ENCODE peak calls at places on chromosomes 7 and 10, in six cellular contexts. O is LNCaP clone FGC, V is AG09309, J is astrocyte of the spinal cord, B is fibroblast of mammary gland, S is hepatocyte. E is an unnamed sample.

GRCh38 chr7:149771199-149771636 is 2.2 kb downstream of the ZNF467 start:
- DNase-seq in O (no peak), V (no peak), J (no peak), B (no peak), S (peak), E (no peak)

GRCh38 chr7:7976677-7977076 is 8.1 kb downstream of the GLCCI1 start:
- DNase-seq in O (no peak), V (no peak), J (no peak), B (no peak), S (no peak), E (no peak)

GRCh38 chr7:13724631-13725566 is 264.6 kb downstream of the ETV1 start:
- DNase-seq in O (no peak), V (no peak), J (no peak), B (peak), S (no peak), E (no peak)

GRCh38 chr7:99949645-99950228 is 20.3 kb upstream of the GJC3 start:
- DNase-seq in O (peak), V (no peak), J (peak), B (peak), S (no peak), E (no peak)

GRCh38 chr10:99461230-99461629 is 30.8 kb upstream of the GOT1 start:
- DNase-seq in O (no peak), V (no peak), J (peak), B (peak), S (no peak), E (no peak)

GRCh38 chr7:78588393-78588792 is 789.8 kb downstream of the PHTF2 start:
- DNase-seq in O (no peak), V (no peak), J (no peak), B (no peak), S (no peak), E (no peak)

GRCh38 chr7:112452102-112452888 is 2.0 kb downstream of the IFRD1 start:
- DNase-seq in O (no peak), V (no peak), J (peak), B (peak), S (peak), E (no peak)

GRCh38 chr7:33928986-33929385 is 23.6 kb downstream of the BMPER start:
- DNase-seq in O (no peak), V (no peak), J (no peak), B (no peak), S (no peak), E (no peak)

GRCh38 chr7:130875265-130875741 is 141.3 kb upstream of the KLF14 start:
- DNase-seq in O (no peak), V (no peak), J (no peak), B (peak), S (peak), E (no peak)

GRCh38 chr7:38070718-38071117 is 107.3 kb upstream of the STARD3NL start:
- DNase-seq in O (no peak), V (peak), J (peak), B (peak), S (peak), E (no peak)

GRCh38 chr7:7662527-7662926 is 22.0 kb downstream of the UMAD1 start:
- DNase-seq in O (no peak), V (no peak), J (peak), B (peak), S (no peak), E (peak)

GRCh38 chr10:94989192-94989591 is 50.7 kb downstream of the CYP2C9 start:
- DNase-seq in O (no peak), V (no peak), J (no peak), B (no peak), S (no peak), E (no peak)

GRCh38 chr7:1846331-1847065 is 176.4 kb downstream of the ELFN1 start:
- DNase-seq in O (no peak), V (no peak), J (no peak), B (no peak), S (no peak), E (no peak)

GRCh38 chr10:6006991-6007390 is 29.6 kb upstream of the IL15RA start:
- DNase-seq in O (no peak), V (no peak), J (no peak), B (no peak), S (no peak), E (no peak)

GRCh38 chr10:6009961-6010360 is 32.6 kb upstream of the IL15RA start:
- DNase-seq in O (no peak), V (no peak), J (no peak), B (peak), S (no peak), E (no peak)

GRCh38 chr10:6009159-6009558 is 31.8 kb upstream of the IL15RA start:
- DNase-seq in O (no peak), V (peak), J (no peak), B (peak), S (no peak), E (peak)

GRCh38 chr10:6010569-6010968 is 33.2 kb upstream of the IL15RA start:
- DNase-seq in O (no peak), V (no peak), J (no peak), B (no peak), S (no peak), E (no peak)

DNA sequence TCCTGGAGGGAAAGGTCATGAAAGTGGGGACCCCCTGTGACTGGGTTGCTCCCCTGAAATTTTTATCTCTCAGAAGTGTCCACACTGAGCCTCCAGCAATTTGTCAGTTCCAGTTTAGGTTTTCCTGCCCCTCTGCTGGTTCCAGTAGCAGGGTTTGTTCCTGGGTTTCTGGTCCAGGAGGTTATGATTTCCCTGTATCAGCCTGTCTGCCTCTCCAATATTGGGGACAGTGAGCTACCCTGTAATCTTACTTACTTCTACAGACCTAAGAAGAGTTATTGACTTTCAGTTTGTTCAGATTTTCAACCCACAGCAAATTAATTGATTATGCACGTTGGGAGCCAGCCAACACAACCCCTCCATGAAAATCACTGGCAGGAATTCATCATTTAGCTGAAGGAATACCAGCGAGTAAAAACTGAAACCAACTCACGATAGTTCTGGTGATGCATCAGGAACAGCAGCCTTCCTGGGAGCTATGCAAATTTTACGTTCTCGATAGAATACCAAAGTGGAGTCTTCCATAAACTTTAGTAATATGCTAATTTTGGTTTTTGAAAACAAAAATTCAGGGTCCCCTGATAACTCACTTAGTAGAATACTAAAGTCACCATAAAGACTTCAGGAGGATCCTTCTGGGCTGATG is 31.3 kb upstream of the IL15RA start:
- DNase-seq in O (no peak), V (no peak), J (no peak), B (peak), S (no peak), E (no peak)
- H3K4me3 ChIP-seq in O (no peak), V (peak), J (no peak), B (peak), S (no peak), E (no peak)

DNA sequence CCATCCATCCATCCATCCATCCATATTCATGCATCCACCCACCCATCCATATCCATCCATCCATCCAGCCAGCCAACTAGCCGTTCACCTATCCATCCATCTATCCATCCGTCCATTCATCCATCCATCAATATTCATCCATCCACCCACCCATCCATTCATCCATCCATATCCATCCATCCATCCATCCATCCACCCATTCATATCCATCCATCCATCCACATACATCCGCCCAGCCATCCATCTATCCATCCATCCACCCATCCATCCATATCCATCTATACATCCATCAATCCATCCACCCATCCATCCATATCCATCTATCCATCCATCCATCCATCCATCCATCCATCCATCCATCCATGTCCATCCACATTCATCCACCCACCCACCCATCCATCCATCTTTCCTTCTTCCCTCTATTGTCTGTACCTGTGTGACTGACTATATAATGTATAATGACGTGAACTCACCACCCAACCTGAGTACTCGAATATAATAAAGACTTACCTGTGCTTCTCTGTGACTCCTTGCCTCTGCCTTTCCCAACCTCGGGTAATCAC is 2.5 kb downstream of the INMT start:
- DNase-seq in O (no peak), V (no peak), J (no peak), B (no peak), S (no peak), E (no peak)
- H3K4me3 ChIP-seq in O (no peak), V (no peak), J (no peak), B (no peak), S (no peak), E (no peak)

DNA sequence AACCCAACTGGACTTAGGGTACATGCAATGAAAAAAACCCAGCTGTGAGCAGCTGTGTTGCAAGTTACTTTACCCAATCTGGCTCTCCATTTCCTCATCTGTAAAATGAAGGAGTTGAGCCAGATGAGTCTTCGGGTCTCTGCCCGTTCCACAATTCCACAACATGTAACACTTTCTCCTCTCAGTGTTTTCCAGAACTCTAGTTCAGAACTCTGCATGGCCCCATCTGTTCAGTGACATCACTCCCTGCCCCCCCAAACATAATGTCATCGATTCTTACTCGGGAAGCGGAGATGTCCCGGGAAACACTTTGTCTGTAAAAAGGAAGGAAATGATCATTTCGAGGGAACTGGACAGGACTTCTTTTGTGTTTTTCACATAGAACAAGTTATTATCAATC is 2.5 kb downstream of the SH3PXD2A start:
- DNase-seq in O (no peak), V (no peak), J (no peak), B (peak), S (no peak), E (peak)
- H3K4me3 ChIP-seq in O (no peak), V (no peak), J (no peak), B (no peak), S (no peak), E (peak)

DNA sequence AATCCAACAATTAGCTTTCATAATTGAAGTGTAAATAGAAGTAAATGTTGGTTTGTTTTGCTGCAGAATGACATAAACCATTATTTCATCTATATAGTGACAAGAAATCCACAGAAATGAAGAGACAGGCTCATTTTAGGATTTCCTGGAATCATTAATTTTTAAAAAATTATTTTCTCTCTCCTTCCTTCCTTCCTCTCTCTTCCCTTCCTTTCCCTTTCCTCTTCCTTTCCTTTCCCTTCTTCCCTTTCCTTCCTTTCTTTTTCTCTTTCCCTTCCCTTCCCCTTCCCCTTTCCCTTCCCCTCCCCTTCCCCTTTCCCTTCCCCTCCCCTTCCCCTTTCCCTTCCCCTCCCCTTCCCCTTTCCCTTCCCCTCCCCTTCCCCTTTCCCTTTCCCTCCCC is 51.2 kb upstream of the KMT2C start:
- DNase-seq in O (no peak), V (no peak), J (no peak), B (no peak), S (no peak), E (no peak)
- H3K4me3 ChIP-seq in O (no peak), V (no peak), J (no peak), B (no peak), S (no peak), E (no peak)

DNA sequence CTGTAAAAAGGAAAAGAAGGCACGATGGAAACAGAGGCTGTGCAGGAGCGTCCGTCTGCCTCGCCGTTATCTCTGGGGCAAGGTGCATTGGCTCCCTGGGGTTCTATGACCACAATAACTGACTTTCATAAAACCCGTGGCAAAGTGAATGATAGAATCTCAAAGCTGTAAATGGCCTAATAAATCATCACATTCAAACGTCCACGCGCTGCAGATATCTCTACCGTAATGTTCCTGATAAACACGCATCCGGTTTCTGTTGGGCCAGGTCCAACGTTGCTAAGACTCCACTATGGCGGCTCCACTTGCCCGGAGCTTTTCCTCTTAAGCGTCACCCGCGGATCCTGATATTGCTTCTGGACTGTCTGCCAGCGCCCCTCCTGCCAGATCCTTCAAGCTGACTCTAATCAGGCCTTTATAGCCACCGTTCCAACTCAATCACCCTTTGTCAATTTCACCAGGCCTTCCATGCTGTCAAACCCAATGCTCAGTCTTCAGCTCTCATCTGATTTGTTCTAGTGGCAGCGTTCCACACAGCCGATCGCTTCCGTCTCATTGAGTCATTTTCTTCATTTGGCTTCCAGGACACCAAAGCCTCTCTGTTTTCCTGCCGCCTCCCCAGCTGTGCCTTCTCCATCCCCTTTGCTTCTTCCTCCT is 265.5 kb upstream of the FOXK1 start:
- DNase-seq in O (peak), V (no peak), J (no peak), B (no peak), S (peak), E (no peak)
- H3K4me3 ChIP-seq in O (peak), V (no peak), J (no peak), B (no peak), S (no peak), E (no peak)

DNA sequence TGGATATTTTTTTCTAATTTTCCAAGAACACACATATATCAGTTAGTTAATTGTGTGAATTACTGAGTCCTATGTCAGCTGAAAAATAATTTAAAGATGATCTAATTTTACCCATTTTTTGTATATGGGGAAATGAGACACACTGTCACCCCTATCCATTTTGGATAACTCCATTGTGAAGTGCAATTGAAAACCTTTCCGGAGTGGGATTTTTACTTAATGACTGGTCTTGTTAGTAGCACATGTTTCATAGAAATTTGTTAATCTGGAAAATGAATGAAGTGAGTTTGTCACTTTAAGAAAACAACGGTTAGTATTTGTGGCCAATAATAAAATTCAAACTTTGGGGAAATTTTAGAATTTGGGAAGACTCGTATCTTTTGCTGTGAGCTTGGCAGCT is 2.0 kb downstream of the GARS1 start:
- DNase-seq in O (no peak), V (no peak), J (no peak), B (peak), S (no peak), E (no peak)
- H3K4me3 ChIP-seq in O (peak), V (peak), J (peak), B (peak), S (peak), E (peak)

GRCh38 chr7:19681596-19681995 is 27.2 kb downstream of the POLR1F start:
- DNase-seq in O (peak), V (no peak), J (no peak), B (no peak), S (peak), E (no peak)
- H3K4me3 ChIP-seq in O (no peak), V (no peak), J (no peak), B (no peak), S (no peak), E (no peak)

GRCh38 chr7:140696024-140696678 is 357 bp upstream of the NDUFB2 start:
- DNase-seq in O (peak), V (peak), J (peak), B (peak), S (peak), E (peak)
- H3K4me3 ChIP-seq in O (peak), V (peak), J (peak), B (peak), S (peak), E (peak)

E was measured in skeletal muscle cell.